ENCODE peak calls at places on chromosome X, in six cellular contexts. W, L, I, X, V and D are unnamed samples.

GRCh38 chrX:30883141-30883540 is 5.9 kb downstream of the TAB3 start:
- DNase-seq in W (no peak), L (no peak), I (no peak), X (no peak), V (no peak), D (no peak)

GRCh38 chrX:140034916-140035315 is 69.6 kb upstream of the CXorf66 start:
- DNase-seq in W (no peak), L (no peak), I (no peak), X (no peak), V (no peak), D (no peak)

GRCh38 chrX:11261260-11261659 is 32.0 kb upstream of the AMELX start:
- DNase-seq in W (no peak), L (no peak), I (no peak), X (peak), V (no peak), D (no peak)

GRCh38 chrX:16160729-16161128 is 6.6 kb upstream of the MAGEB17 start:
- DNase-seq in W (no peak), L (no peak), I (no peak), X (peak), V (peak), D (no peak)

GRCh38 chrX:2391869-2392606 is 108.7 kb downstream of the DHRSX start:
- DNase-seq in W (peak), L (no peak), I (peak), X (peak), V (no peak), D (no peak)

GRCh38 chrX:134512566-134512965 is 52.6 kb downstream of the HPRT1 start:
- DNase-seq in W (no peak), L (no peak), I (no peak), X (peak), V (peak), D (no peak)

GRCh38 chrX:71637848-71638247 is 19.5 kb upstream of the CXCR3 start:
- DNase-seq in W (no peak), L (no peak), I (no peak), X (peak), V (peak), D (no peak)

GRCh38 chrX:150573702-150574101 is 5.3 kb downstream of the MTM1 start:
- DNase-seq in W (no peak), L (no peak), I (no peak), X (no peak), V (no peak), D (peak)

GRCh38 chrX:68084765-68085164 is 348.5 kb downstream of the OPHN1 start:
- DNase-seq in W (peak), L (peak), I (no peak), X (peak), V (no peak), D (no peak)

GRCh38 chrX:68894513-68895338 is 65.9 kb downstream of the EFNB1 start:
- DNase-seq in W (peak), L (peak), I (peak), X (peak), V (peak), D (peak)

GRCh38 chrX:108399427-108400165 is 38.6 kb downstream of the COL4A6 start:
- DNase-seq in W (no peak), L (no peak), I (no peak), X (peak), V (peak), D (no peak)

GRCh38 chrX:120514236-120514635 is 45.1 kb upstream of the LAMP2 start:
- DNase-seq in W (no peak), L (no peak), I (no peak), X (peak), V (peak), D (no peak)

GRCh38 chrX:16997313-16997712 is 50.9 kb downstream of the REPS2 start:
- DNase-seq in W (no peak), L (no peak), I (no peak), X (no peak), V (no peak), D (no peak)

GRCh38 chrX:13346646-13347045 is 26.8 kb upstream of the ATXN3L start:
- DNase-seq in W (no peak), L (no peak), I (no peak), X (no peak), V (no peak), D (no peak)

GRCh38 chrX:123696334-123696733 is 36.5 kb downstream of the THOC2 start:
- DNase-seq in W (no peak), L (no peak), I (no peak), X (no peak), V (no peak), D (no peak)

GRCh38 chrX:39811391-39811790 is 286.4 kb downstream of the BCOR start:
- DNase-seq in W (peak), L (no peak), I (no peak), X (no peak), V (no peak), D (no peak)

GRCh38 chrX:39750798-39751197 is 347.0 kb downstream of the BCOR start:
- DNase-seq in W (no peak), L (no peak), I (no peak), X (no peak), V (no peak), D (no peak)

GRCh38 chrX:21711848-21712197 is 46.1 kb downstream of the SMPX start:
- DNase-seq in W (no peak), L (no peak), I (no peak), X (no peak), V (no peak), D (no peak)

GRCh38 chrX:38807873-38808272 is 6.6 kb downstream of the MID1IP1 start:
- DNase-seq in W (no peak), L (no peak), I (no peak), X (no peak), V (no peak), D (no peak)

GRCh38 chrX:150361777-150362351 is 1.3 kb upstream of the MAMLD1 start:
- DNase-seq in W (peak), L (no peak), I (no peak), X (peak), V (no peak), D (no peak)

GRCh38 chrX:72349190-72349589 is 43.5 kb upstream of the CITED1 start:
- DNase-seq in W (peak), L (no peak), I (no peak), X (no peak), V (no peak), D (no peak)

GRCh38 chrX:43949669-43950068 is 23.5 kb downstream of the NDP start:
- DNase-seq in W (peak), L (no peak), I (no peak), X (no peak), V (peak), D (peak)

GRCh38 chrX:97860206-97860605 is 976.5 kb downstream of the RPA4 start:
- DNase-seq in W (no peak), L (no peak), I (no peak), X (peak), V (peak), D (no peak)

GRCh38 chrX:46572295-46572936 is 1.1 kb upstream of the CHST7 start:
- DNase-seq in W (no peak), L (no peak), I (no peak), X (no peak), V (no peak), D (no peak)

GRCh38 chrX:13506574-13506973 is 62.8 kb upstream of the EGFL6 start:
- DNase-seq in W (peak), L (peak), I (no peak), X (peak), V (peak), D (peak)

GRCh38 chrX:72351606-72352338 is 46.1 kb upstream of the CITED1 start:
- DNase-seq in W (no peak), L (peak), I (no peak), X (no peak), V (no peak), D (no peak)

GRCh38 chrX:46574337-46574940 is 874 bp downstream of the CHST7 start:
- DNase-seq in W (no peak), L (no peak), I (no peak), X (no peak), V (peak), D (peak)

GRCh38 chrX:110421499-110422455 is 63.1 kb downstream of the RTL9 start:
- DNase-seq in W (no peak), L (no peak), I (peak), X (no peak), V (no peak), D (no peak)

GRCh38 chrX:18389968-18390367 is 35.4 kb upstream of the CDKL5 start:
- DNase-seq in W (no peak), L (no peak), I (no peak), X (no peak), V (no peak), D (no peak)

GRCh38 chrX:74343327-74343969 is 39.5 kb downstream of the ZCCHC13 start:
- DNase-seq in W (no peak), L (no peak), I (no peak), X (no peak), V (no peak), D (no peak)

GRCh38 chrX:74346124-74346523 is 42.1 kb downstream of the ZCCHC13 start:
- DNase-seq in W (no peak), L (no peak), I (no peak), X (no peak), V (no peak), D (no peak)

GRCh38 chrX:74349387-74349786 is 45.4 kb downstream of the ZCCHC13 start:
- DNase-seq in W (no peak), L (no peak), I (no peak), X (peak), V (no peak), D (no peak)

GRCh38 chrX:74338852-74339251 is 34.9 kb downstream of the ZCCHC13 start:
- DNase-seq in W (no peak), L (no peak), I (no peak), X (no peak), V (no peak), D (no peak)

GRCh38 chrX:74343970-74344622 is 40.1 kb downstream of the ZCCHC13 start:
- DNase-seq in W (peak), L (no peak), I (peak), X (peak), V (peak), D (peak)
- H3K27ac ChIP-seq in W (no peak), L (no peak), I (no peak), X (no peak), V (no peak), D (no peak)

GRCh38 chrX:49162620-49163019 is at the start of gene MAGIX:
- DNase-seq in W (no peak), L (no peak), I (no peak), X (no peak), V (no peak), D (no peak)

GRCh38 chrX:49160908-49161307 is 1.6 kb upstream of the MAGIX start:
- DNase-seq in W (no peak), L (no peak), I (no peak), X (no peak), V (no peak), D (no peak)

GRCh38 chrX:49165901-49166881 is 3.6 kb downstream of the MAGIX start:
- DNase-seq in W (peak), L (peak), I (peak), X (peak), V (peak), D (peak)

GRCh38 chrX:49164589-49165360 is 2.2 kb downstream of the MAGIX start:
- DNase-seq in W (no peak), L (no peak), I (no peak), X (no peak), V (no peak), D (no peak)

DNA sequence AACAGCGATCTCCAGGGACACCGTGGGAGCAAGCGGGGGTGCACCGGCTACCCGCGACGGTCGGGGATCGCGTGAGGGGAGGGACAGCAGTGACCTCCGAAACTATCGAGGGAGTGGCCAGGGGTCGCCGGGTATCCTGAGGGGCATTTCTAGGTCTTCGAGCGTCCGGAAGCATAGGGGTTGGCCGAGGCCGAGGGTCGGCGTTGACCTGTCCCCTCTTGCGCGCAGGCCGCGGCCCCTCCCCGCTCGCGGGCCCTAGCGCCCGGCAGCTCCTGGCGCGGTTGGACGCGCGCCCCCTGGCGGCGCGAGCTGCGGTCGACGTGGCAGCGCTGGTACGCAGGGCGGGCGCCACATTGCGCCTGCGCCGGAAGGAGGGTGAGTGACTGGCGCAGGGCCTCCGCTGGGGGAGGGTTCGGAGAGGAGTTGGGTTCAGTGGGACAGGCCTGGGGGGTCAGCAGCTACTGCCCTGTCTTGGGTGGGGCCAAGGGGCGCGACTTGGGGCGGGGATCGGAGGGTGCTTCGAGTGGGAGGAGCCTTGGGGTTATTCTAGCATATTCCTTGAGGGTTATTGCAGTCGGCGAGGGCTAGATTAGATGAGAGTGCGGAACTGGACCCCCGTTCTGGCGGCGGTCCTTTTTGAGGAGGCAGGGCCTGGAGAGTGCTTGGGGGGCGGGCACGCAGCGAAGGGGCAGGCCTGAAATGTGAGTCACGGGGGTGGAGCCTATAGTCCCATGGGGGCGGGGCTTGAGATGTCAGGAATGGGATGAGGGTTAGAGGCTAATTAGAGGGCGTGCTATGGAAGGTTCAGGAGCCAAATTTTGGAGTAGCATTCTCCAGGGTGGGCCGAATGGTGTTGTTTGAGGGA is 1.2 kb downstream of the MAGIX start:
- DNase-seq in W (peak), L (peak), I (peak), X (peak), V (peak), D (peak)
- TF ChIP-seq POLR2A in W (peak), L (peak), I (no peak), X (no peak), V (no peak), D (no peak)

GRCh38 chrX:154489182-154489581 is 1.2 kb downstream of the SLC10A3 start:
- DNase-seq in W (no peak), L (no peak), I (no peak), X (no peak), V (no peak), D (no peak)
- H3K27ac ChIP-seq in W (peak), L (peak), I (peak), X (no peak), V (no peak), D (peak)

DNA sequence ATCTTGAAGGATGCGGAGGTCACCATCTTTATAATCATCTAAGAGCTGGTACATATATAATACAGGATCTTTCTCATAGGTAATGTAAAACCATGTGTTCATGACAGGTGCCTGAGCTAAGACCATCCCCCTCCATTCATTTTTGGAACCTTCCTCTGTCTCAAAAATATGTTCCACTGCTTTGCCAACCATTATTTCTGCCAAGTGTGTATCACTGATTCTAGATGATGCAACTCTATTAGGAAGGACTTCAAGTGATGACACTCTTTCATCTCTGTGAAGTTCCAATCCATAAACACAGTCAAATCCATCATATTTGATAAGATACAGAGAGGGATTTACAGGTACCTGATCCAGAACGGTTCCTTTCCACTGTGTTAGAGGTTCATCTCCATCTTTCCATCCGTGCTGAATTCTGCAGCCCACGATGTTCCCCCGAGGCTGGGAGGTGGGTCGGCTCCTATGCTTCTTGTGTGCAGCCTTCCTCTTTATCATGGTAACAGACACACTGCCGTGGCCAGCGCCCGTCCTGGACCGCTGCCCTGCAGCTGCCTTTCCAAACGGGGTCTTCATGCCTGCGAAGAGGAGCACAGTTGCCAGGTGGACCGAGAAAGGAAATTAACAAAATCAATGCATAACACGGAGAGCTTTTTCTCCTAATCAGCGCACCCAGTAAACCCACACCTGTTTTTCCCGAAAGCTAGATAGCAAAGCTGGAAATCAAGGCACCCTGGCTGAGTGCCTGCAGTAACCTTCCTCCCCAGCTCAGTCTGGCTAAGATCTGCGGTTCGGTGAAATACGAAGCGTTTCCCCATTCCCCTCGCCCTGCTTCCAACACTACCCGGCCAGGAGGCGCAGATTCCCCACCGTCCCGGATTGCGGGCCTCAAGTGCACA is 718 bp downstream of the SPIN3 start:
- DNase-seq in W (peak), L (peak), I (no peak), X (peak), V (peak), D (no peak)
- TF ChIP-seq POLR2A in W (no peak), L (no peak), I (no peak), X (no peak), V (no peak), D (no peak)